ENCODE peak calls at places on chromosomes 5 and 9, in four cellular contexts. P is K562, C is GM12878, V is A549. I is an unnamed sample.

GRCh38 chr9:93155716-93156474 is 21.8 kb upstream of the NINJ1 start:
- DNase-seq in V (no peak), P (no peak), C (no peak), I (no peak)

GRCh38 chr5:103258368-103258956 is at the start of gene MACIR:
- DNase-seq in C (peak; percentile 88), V (peak; percentile 98), P (peak; percentile 99), I (peak; percentile 95)

GRCh38 chr5:88108490-88109279 is 160.0 kb downstream of the TMEM161B start:
- DNase-seq in V (peak; percentile 36), C (no peak), P (no peak), I (no peak)

GRCh38 chr9:126471084-126471611 is 142.6 kb upstream of the LMX1B start:
- DNase-seq in V (no peak), P (no peak), C (peak; percentile 52), I (peak; percentile 52)

GRCh38 chr9:86354882-86355399 is 731 bp upstream of the TUT7 start:
- DNase-seq in C (no peak), V (no peak), P (peak; percentile 10), I (no peak)

GRCh38 chr5:134188092-134188491 is 11.3 kb upstream of the SKP1 start:
- DNase-seq in V (no peak), P (no peak), C (no peak), I (no peak)

GRCh38 chr5:14440598-14441401 is 140.8 kb upstream of the OTULINL start:
- DNase-seq in V (no peak), P (no peak), C (no peak), I (peak; percentile 97)

GRCh38 chr9:135464181-135464580 is 15.4 kb upstream of the PPP1R26 start:
- DNase-seq in C (no peak), V (no peak), P (no peak), I (no peak)

GRCh38 chr9:78612089-78612488 is 315.2 kb downstream of the PSAT1 start:
- DNase-seq in C (no peak), P (no peak), V (no peak), I (peak; percentile 64)

GRCh38 chr5:174553556-174553955 is 170.8 kb upstream of the MSX2 start:
- DNase-seq in P (no peak), C (no peak), V (no peak), I (no peak)

GRCh38 chr5:179734536-179735164 is 2.0 kb downstream of the MAML1 start:
- DNase-seq in V (no peak), P (peak; percentile 32), C (no peak), I (no peak)

GRCh38 chr9:77498891-77499290 is 149.2 kb downstream of the GNA14 start:
- DNase-seq in C (no peak), V (no peak), P (no peak), I (no peak)

GRCh38 chr5:174231961-174232487 is 186.5 kb downstream of the NSG2 start:
- DNase-seq in P (no peak), V (no peak), C (no peak), I (no peak)

GRCh38 chr5:28344803-28345433 is 1306.5 kb upstream of the CDH9 start:
- DNase-seq in V (peak; percentile 45), P (peak; percentile 49), C (peak; percentile 0), I (no peak)

GRCh38 chr5:65213921-65214525 is 267.7 kb downstream of the ADAMTS6 start:
- DNase-seq in C (no peak), V (peak; percentile 53), P (peak; percentile 35), I (peak; percentile 39)

GRCh38 chr9:88835038-88835466 is 156.2 kb upstream of the S1PR3 start:
- DNase-seq in C (peak; percentile 19), P (no peak), V (no peak), I (peak; percentile 79)

GRCh38 chr5:177335043-177335700 is 16.3 kb downstream of the LMAN2 start:
- DNase-seq in V (no peak), C (no peak), P (no peak), I (no peak)

GRCh38 chr5:72510610-72511121 is 3.5 kb upstream of the ZNF366 start:
- DNase-seq in V (no peak), P (no peak), C (no peak), I (peak; percentile 86)

GRCh38 chr5:68215888-68216736 is 556 bp downstream of the PIK3R1 start:
- DNase-seq in P (peak; percentile 67), C (no peak), V (peak; percentile 18), I (peak; percentile 48)

GRCh38 chr5:132070460-132071337 is 2.9 kb upstream of the CSF2 start:
- DNase-seq in P (peak; percentile 67), C (no peak), V (no peak), I (peak; percentile 84)

GRCh38 chr5:88544616-88545150 is 276.0 kb upstream of the TMEM161B start:
- DNase-seq in C (no peak), P (no peak), V (no peak), I (no peak)

GRCh38 chr9:132703336-132703735 is 33.1 kb downstream of the GTF3C4 start:
- DNase-seq in C (no peak), P (no peak), V (no peak), I (peak; percentile 42)

GRCh38 chr5:88877826-88878225 is 5.2 kb downstream of the MEF2C start:
- DNase-seq in P (no peak), C (no peak), V (no peak), I (no peak)

GRCh38 chr9:120873512-120873911 is 3.5 kb downstream of the PHF19 start:
- DNase-seq in P (no peak), V (peak; percentile 73), C (no peak), I (no peak)

GRCh38 chr9:78261403-78262001 is 25.6 kb downstream of the CEP78 start:
- DNase-seq in P (peak; percentile 18), V (peak; percentile 36), C (no peak), I (peak; percentile 55)

GRCh38 chr5:91521313-91521712 is 138.2 kb upstream of the ARRDC3 start:
- DNase-seq in P (no peak), V (no peak), C (no peak), I (no peak)

GRCh38 chr9:113879906-113880305 is 3.8 kb downstream of the ZNF618 start:
- DNase-seq in P (peak; percentile 31), V (no peak), C (no peak), I (peak; percentile 89)

GRCh38 chr5:176650354-176650884 is 3.1 kb downstream of the TSPAN17 start:
- DNase-seq in P (peak; percentile 59), C (no peak), V (no peak), I (no peak)

GRCh38 chr9:98248737-98249474 is 6.5 kb downstream of the TBC1D2 start:
- DNase-seq in C (no peak), P (peak; percentile 87), V (peak; percentile 77), I (peak; percentile 97)

GRCh38 chr5:35540002-35540401 is 77.7 kb upstream of the SPEF2 start:
- DNase-seq in P (no peak), C (no peak), V (no peak), I (no peak)

GRCh38 chr5:6404129-6404528 is 25.8 kb upstream of the MED10 start:
- DNase-seq in P (no peak), V (no peak), C (peak; percentile 8), I (peak; percentile 41)

GRCh38 chr9:82031538-82032280 is 43.1 kb downstream of the SPATA31D1 start:
- DNase-seq in V (peak; percentile 23), C (no peak), P (no peak), I (peak; percentile 88)

GRCh38 chr9:36905101-36906066 is 128.7 kb downstream of the PAX5 start:
- DNase-seq in C (no peak), V (no peak), P (no peak), I (no peak)
- TF ChIP-seq ELK1 in C (no peak), V (no peak), P (no peak), I (no peak)

DNA sequence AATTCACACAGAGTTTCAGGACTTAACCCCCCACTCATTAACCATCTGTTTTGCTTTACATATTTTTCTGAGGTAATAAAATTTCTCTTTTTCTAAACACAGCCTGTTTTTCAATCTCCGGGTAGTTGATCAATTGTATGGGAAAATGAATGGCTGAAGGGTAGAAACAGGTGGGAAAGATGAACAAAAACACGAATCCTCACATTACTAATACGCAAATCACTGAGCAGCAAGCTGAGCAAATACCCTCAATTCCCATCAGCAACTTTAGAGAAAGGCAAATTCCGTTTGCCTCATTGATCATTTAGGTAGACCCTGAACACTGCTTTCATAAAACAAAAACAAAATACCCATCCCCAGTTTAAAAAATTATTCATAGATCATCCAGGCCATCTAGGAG is 1.9 kb upstream of the CD274 start:
- DNase-seq in P (no peak), V (no peak), C (no peak), I (no peak)
- TF ChIP-seq ELK1 in P (no peak), V (no peak), C (no peak), I (no peak)

DNA sequence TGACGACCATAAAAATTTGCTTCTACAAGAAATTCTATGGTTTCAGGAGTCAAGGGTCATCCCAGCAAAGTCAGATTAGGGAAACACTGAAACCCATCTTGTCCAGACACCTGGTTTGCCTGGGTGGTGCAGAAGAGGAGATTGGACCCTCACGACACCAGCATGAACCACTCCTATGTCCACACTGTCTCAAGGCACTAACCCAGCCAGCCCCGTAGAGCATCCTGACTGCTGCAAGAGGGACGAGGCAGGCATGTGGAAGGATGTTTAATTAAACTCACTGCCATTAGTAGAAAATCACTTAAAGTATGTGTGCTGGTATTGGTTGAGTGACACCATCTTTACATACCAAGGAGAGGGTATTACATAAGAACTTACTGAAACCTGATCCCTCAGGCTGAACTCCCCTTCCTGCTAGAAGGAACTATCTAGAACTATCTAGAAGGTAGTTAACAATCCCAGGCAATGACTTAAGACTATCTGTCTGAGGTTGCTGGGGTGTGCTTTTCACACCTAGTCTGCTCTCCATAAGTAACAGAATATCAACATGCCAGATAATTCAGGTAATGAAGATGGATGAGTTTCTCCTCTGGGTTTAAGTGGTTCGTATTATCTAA is 93.6 kb downstream of the SEMA6A start:
- DNase-seq in V (no peak), P (no peak), C (no peak), I (no peak)
- TF ChIP-seq ELK1 in V (no peak), P (no peak), C (no peak), I (no peak)

GRCh38 chr9:122008559-122008958 is 84.5 kb downstream of the TTLL11 start:
- DNase-seq in C (no peak), P (no peak), V (no peak), I (no peak)
- TF ChIP-seq ELK1 in C (no peak), P (no peak), V (no peak), I (no peak)

DNA sequence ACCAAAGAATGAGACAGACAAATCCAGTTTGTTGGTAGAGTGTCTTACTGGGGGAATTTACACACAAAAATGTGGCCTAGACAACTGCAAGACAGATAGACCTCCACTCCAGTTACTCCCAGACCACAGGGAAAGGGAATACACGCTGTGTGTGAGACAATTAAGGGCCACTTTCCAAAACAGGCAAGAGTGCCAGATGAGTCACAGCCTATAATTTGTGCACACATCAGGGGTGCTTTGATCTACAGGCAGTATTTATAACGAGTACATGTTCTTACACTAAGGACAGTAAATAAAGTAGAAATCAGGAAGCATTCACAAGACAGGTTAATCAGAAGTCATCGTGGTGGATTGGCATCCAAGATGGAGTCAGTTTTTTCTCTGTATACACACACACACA is 114.8 kb downstream of the ZNF622 start:
- DNase-seq in P (no peak), V (no peak), C (no peak), I (no peak)
- TF ChIP-seq ELK1 in P (no peak), V (no peak), C (no peak), I (no peak)

I was measured in IMR-90.